ENCODE peak calls at places on chromosome 19, in six cellular contexts. Q is AG10803, J is ovary, U is fibroblast of lung, Z is lower lobe of right lung, B is BJ. F is an unnamed sample.

GRCh38 chr19:33580645-33581037 is 41.1 kb upstream of the CHST8 start:
- DNase-seq in Q (no peak), J (no peak), U (no peak), Z (no peak), B (no peak), F (no peak)

GRCh38 chr19:32543107-32543900 is 37.7 kb upstream of the PDCD5 start:
- DNase-seq in Q (no peak), J (no peak), U (no peak), Z (no peak), B (no peak), F (no peak)

GRCh38 chr19:42634409-42635232 is 39.9 kb upstream of the CEACAM8 start:
- DNase-seq in Q (peak; percentile 25), J (no peak), U (peak; percentile 9), Z (no peak), B (no peak), F (peak; percentile 41)

GRCh38 chr19:13294812-13295567 is 144.8 kb downstream of the IER2 start:
- DNase-seq in Q (no peak), J (no peak), U (no peak), Z (no peak), B (no peak), F (no peak)

GRCh38 chr19:2976609-2977000 is 759 bp upstream of the TLE6 start:
- DNase-seq in Q (no peak), J (no peak), U (no peak), Z (no peak), B (no peak), F (no peak)

GRCh38 chr19:16153582-16154336 is 10.3 kb downstream of the HSH2D start:
- DNase-seq in Q (no peak), J (no peak), U (no peak), Z (no peak), B (no peak), F (no peak)

GRCh38 chr19:33472696-33473624 is 48.6 kb downstream of the PEPD start:
- DNase-seq in Q (peak; percentile 95), J (no peak), U (peak; percentile 78), Z (peak; percentile 37), B (peak; percentile 87), F (peak; percentile 74)

GRCh38 chr19:41564515-41565383 is 11.2 kb upstream of the CEACAM21 start:
- DNase-seq in Q (no peak), J (no peak), U (no peak), Z (no peak), B (no peak), F (peak; percentile 6)

GRCh38 chr19:11574689-11575088 is 2.8 kb downstream of the ACP5 start:
- DNase-seq in Q (no peak), J (no peak), U (no peak), Z (no peak), B (no peak), F (no peak)

GRCh38 chr19:40263440-40264313 is 21.5 kb downstream of the AKT2 start:
- DNase-seq in Q (no peak), J (no peak), U (no peak), Z (no peak), B (no peak), F (no peak)

GRCh38 chr19:48635966-48636858 is 967 bp downstream of the DBP start:
- DNase-seq in Q (no peak), J (peak; percentile 76), U (no peak), Z (no peak), B (no peak), F (no peak)

GRCh38 chr19:29546583-29547190 is 20.9 kb downstream of the VSTM2B start:
- DNase-seq in Q (no peak), J (no peak), U (no peak), Z (no peak), B (no peak), F (no peak)

GRCh38 chr19:29662278-29662603 is 3.0 kb upstream of the PLEKHF1 start:
- DNase-seq in Q (no peak), J (no peak), U (no peak), Z (no peak), B (no peak), F (no peak)

GRCh38 chr19:14495678-14496028 is 274 bp downstream of the GIPC1 start:
- DNase-seq in Q (no peak), J (no peak), U (no peak), Z (no peak), B (no peak), F (no peak)

GRCh38 chr19:3556978-3557460 is 367 bp downstream of the MFSD12 start:
- DNase-seq in Q (no peak), J (no peak), U (no peak), Z (peak; percentile 70), B (no peak), F (no peak)

GRCh38 chr19:4640247-4641000 is 1.1 kb downstream of the TNFAIP8L1 start:
- DNase-seq in Q (no peak), J (no peak), U (no peak), Z (peak; percentile 57), B (no peak), F (no peak)

GRCh38 chr19:35037716-35038622 is 3.6 kb upstream of the HPN start:
- DNase-seq in Q (peak; percentile 56), J (no peak), U (no peak), Z (no peak), B (no peak), F (peak; percentile 59)

GRCh38 chr19:18629166-18630088 is 7.4 kb upstream of the KLHL26 start:
- DNase-seq in Q (no peak), J (no peak), U (peak; percentile 62), Z (no peak), B (no peak), F (peak; percentile 64)

GRCh38 chr19:18417250-18418033 is 1.8 kb upstream of the SSBP4 start:
- DNase-seq in Q (peak; percentile 84), J (peak; percentile 84), U (peak; percentile 83), Z (peak; percentile 87), B (no peak), F (peak; percentile 90)

GRCh38 chr19:9306443-9306842 is 3.2 kb downstream of the ZNF699 start:
- DNase-seq in Q (peak; percentile 95), J (no peak), U (peak; percentile 45), Z (no peak), B (peak; percentile 77), F (peak; percentile 39)

GRCh38 chr19:34759218-34759917 is 13.6 kb downstream of the ZNF599 start:
- DNase-seq in Q (no peak), J (no peak), U (no peak), Z (no peak), B (no peak), F (no peak)

GRCh38 chr19:16205205-16206045 is 7.7 kb downstream of the AP1M1 start:
- DNase-seq in Q (no peak), J (peak; percentile 69), U (no peak), Z (no peak), B (no peak), F (no peak)

GRCh38 chr19:3184847-3185481 is 766 bp upstream of the NCLN start:
- DNase-seq in Q (no peak), J (peak; percentile 80), U (no peak), Z (peak; percentile 86), B (no peak), F (peak; percentile 79)

GRCh38 chr19:7383284-7383683 is 34.5 kb downstream of the ARHGEF18 start:
- DNase-seq in Q (no peak), J (no peak), U (no peak), Z (no peak), B (no peak), F (no peak)

GRCh38 chr19:7385062-7385461 is 36.3 kb downstream of the ARHGEF18 start:
- DNase-seq in Q (no peak), J (no peak), U (no peak), Z (peak; percentile 25), B (no peak), F (no peak)

GRCh38 chr19:7382694-7383093 is 34.0 kb downstream of the ARHGEF18 start:
- DNase-seq in Q (no peak), J (no peak), U (no peak), Z (no peak), B (no peak), F (no peak)

GRCh38 chr19:7386308-7386707 is 37.6 kb downstream of the ARHGEF18 start:
- DNase-seq in Q (no peak), J (no peak), U (no peak), Z (peak; percentile 44), B (no peak), F (no peak)

GRCh38 chr19:7386769-7387168 is 38.0 kb downstream of the ARHGEF18 start:
- DNase-seq in Q (no peak), J (no peak), U (no peak), Z (peak; percentile 15), B (no peak), F (no peak)
- H3K4me3 ChIP-seq in Q (no peak overlapping the region), J (no peak overlapping the region), U (no peak overlapping the region), Z (no peak overlapping the region), B (no peak overlapping the region), F (no peak overlapping the region)

GRCh38 chr19:44782729-44783128 is 5.0 kb downstream of the CBLC start:
- DNase-seq in Q (no peak), J (no peak), U (no peak), Z (no peak), B (no peak), F (no peak)
- TF ChIP-seq CTCF in Q (no peak), J (no peak), U (peak; percentile 10), Z (no peak), B (no peak), F (peak; percentile 7)

DNA sequence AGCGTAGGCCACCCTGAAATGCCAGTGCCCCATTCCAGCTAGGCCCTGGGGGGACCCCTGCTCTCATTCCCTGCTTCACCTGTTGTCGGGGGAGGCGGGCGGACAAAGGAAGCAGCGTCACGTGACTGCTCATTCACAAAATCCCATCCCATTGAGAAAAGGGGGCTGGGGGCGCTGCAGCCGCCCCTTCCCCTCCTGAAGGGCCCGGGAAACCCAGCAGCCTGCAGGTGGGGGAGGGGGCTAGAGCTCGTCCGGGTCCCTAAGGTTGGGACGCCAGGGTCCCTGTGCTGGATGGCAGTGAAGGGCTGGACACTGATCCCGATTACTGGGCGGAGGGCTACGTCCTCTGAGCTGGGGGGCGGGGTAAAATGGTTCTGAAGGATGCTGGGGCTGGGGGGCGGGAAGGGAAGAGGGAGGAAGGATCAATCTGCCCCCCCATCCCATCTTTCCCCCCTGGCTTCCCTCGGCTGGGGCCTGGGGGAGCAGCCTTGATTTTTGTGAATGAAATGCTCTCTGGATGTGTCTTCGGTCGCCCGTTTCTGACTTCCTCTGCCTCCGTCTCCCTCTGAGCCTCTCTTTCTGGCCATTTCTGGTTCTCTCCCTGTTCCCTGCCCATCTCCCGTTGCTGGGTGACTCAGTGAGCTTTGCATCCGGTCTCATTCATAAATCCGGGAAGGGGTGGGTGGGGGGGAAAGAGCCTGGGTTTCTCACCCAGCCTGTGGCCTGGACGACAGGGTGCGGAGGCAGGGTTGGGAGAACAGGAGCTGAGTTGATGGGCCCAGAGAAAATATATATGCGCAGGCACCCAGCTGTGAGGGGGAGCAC is 816 bp downstream of the SPRED3 start:
- DNase-seq in Q (peak; percentile 69), J (no peak), U (peak; percentile 75), Z (no peak), B (no peak), F (peak; percentile 85)
- H3K4me3 ChIP-seq in Q (peak overlapping the region; percentile 83), J (peak overlapping the region; percentile 52), U (peak overlapping the region; percentile 88), Z (peak overlapping the region; percentile 62), B (peak overlapping the region; percentile 91), F (peak overlapping the region; percentile 90)

GRCh38 chr19:10543059-10543419 is 665 bp upstream of the ATG4D start:
- DNase-seq in Q (no peak), J (no peak), U (no peak), Z (no peak), B (no peak), F (no peak)

GRCh38 chr19:10537668-10538067 is 6.0 kb upstream of the ATG4D start:
- DNase-seq in Q (no peak), J (no peak), U (no peak), Z (no peak), B (no peak), F (no peak)

GRCh38 chr19:10533656-10534386 is 9.9 kb upstream of the ATG4D start:
- DNase-seq in Q (peak; percentile 96), J (no peak), U (peak; percentile 68), Z (no peak), B (peak; percentile 96), F (peak; percentile 87)

GRCh38 chr19:10535613-10536012 is 8.1 kb upstream of the ATG4D start:
- DNase-seq in Q (no peak), J (no peak), U (no peak), Z (no peak), B (no peak), F (no peak)

GRCh38 chr19:10538204-10538603 is 5.5 kb upstream of the ATG4D start:
- DNase-seq in Q (no peak), J (no peak), U (no peak), Z (no peak), B (no peak), F (no peak)
- TF ChIP-seq CTCF in Q (no peak), J (no peak), U (no peak), Z (no peak), B (no peak), F (no peak)

F was measured in fibroblast of pulmonary artery.